ENCODE peak calls at places on chromosomes 13 and 19, in five cellular contexts. H is choroid plexus epithelial cell, V is GDM1, K is breast epithelium, B is HFFc6. E is an unnamed sample.

GRCh38 chr19:16113727-16114126 is 2.0 kb downstream of the RAB8A start:
- DNase-seq in B (no peak), V (no peak), H (no peak), K (no peak), E (no peak)

GRCh38 chr13:38662362-38662761 is 24.5 kb upstream of the FREM2 start:
- DNase-seq in V (no peak), K (no peak), B (no peak), H (peak), E (no peak)

GRCh38 chr13:36700170-36700569 is 26.4 kb downstream of the SERTM1 start:
- DNase-seq in K (no peak), H (no peak), V (no peak), B (no peak), E (no peak)

GRCh38 chr13:25237083-25237482 is 50.2 kb downstream of the MTMR6 start:
- DNase-seq in H (no peak), B (no peak), K (no peak), V (no peak), E (no peak)

GRCh38 chr13:26968431-26969335 is 202.9 kb downstream of the USP12 start:
- DNase-seq in K (no peak), H (no peak), V (no peak), B (no peak), E (no peak)

GRCh38 chr13:41428155-41428554 is 29.2 kb upstream of the RGCC start:
- DNase-seq in H (no peak), V (no peak), K (no peak), B (no peak), E (peak)

GRCh38 chr13:111510502-111511218 is 190.2 kb downstream of the TEX29 start:
- DNase-seq in V (no peak), K (no peak), B (no peak), H (no peak), E (no peak)

GRCh38 chr19:46428278-46429141 is at the start of gene PNMA8C:
- DNase-seq in V (peak), H (peak), B (peak), K (peak), E (peak)

GRCh38 chr13:40187324-40187795 is 479.1 kb downstream of the FOXO1 start:
- DNase-seq in V (no peak), H (no peak), K (no peak), B (no peak), E (peak)

GRCh38 chr13:31767175-31767900 is 28.0 kb downstream of the RXFP2 start:
- DNase-seq in K (peak), H (peak), B (peak), V (no peak), E (no peak)

GRCh38 chr19:11046608-11047354 is 42.5 kb upstream of the LDLR start:
- DNase-seq in B (no peak), K (no peak), H (no peak), V (no peak), E (no peak)

GRCh38 chr13:47822036-47822435 is 179.0 kb downstream of the SUCLA2 start:
- DNase-seq in K (no peak), H (no peak), V (no peak), B (no peak), E (no peak)

GRCh38 chr13:49497272-49497671 is 1.5 kb downstream of the PHF11 start:
- DNase-seq in H (no peak), K (peak), B (no peak), V (no peak), E (no peak)

GRCh38 chr19:47353307-47353712 is 4.2 kb downstream of the DHX34 start:
- DNase-seq in V (no peak), K (no peak), H (no peak), B (no peak), E (no peak)

GRCh38 chr19:46271488-46272197 is 25.2 kb upstream of the HIF3A start:
- DNase-seq in B (peak), H (peak), V (no peak), K (no peak), E (no peak)

GRCh38 chr13:51373451-51373850 is 34.0 kb downstream of the SERPINE3 start:
- DNase-seq in B (no peak), V (no peak), K (no peak), H (no peak), E (no peak)

GRCh38 chr19:4059931-4060620 is 6.6 kb downstream of the ZBTB7A start:
- DNase-seq in K (no peak), B (no peak), H (no peak), V (no peak), E (peak)

GRCh38 chr13:26255717-26256277 is 1.9 kb downstream of the CDK8 start:
- DNase-seq in H (peak), V (no peak), B (no peak), K (no peak), E (no peak)

GRCh38 chr13:54185785-54186184 is 1157.2 kb downstream of the OLFM4 start:
- DNase-seq in K (no peak), B (no peak), H (no peak), V (no peak), E (peak)

GRCh38 chr19:46622118-46622446 is 2.8 kb downstream of the PTGIR start:
- DNase-seq in K (no peak), B (no peak), H (no peak), V (no peak), E (no peak)

GRCh38 chr13:50376895-50377575 is 361.8 kb downstream of the KCNRG start:
- DNase-seq in V (no peak), B (no peak), K (no peak), H (no peak), E (peak)

GRCh38 chr13:112899618-112900600 is 69.1 kb upstream of the MCF2L start:
- DNase-seq in B (no peak), V (no peak), H (no peak), K (no peak), E (peak)

GRCh38 chr19:51417807-51418152 is 338 bp upstream of the SIGLEC10 start:
- DNase-seq in B (no peak), K (no peak), V (peak), H (no peak), E (no peak)

GRCh38 chr19:46716013-46716671 is 772 bp downstream of the PRKD2 start:
- DNase-seq in B (no peak), K (no peak), V (no peak), H (no peak), E (peak)

GRCh38 chr19:2720777-2721569 is at the start of gene DIRAS1:
- DNase-seq in V (no peak), H (no peak), B (no peak), K (no peak), E (peak)

GRCh38 chr13:103557878-103558277 is 491.7 kb upstream of the SLC10A2 start:
- DNase-seq in H (no peak), B (no peak), V (no peak), K (no peak), E (no peak)

GRCh38 chr19:3336680-3337523 is 29.5 kb upstream of the NFIC start:
- DNase-seq in V (no peak), K (peak), H (peak), B (no peak), E (no peak)

GRCh38 chr13:43364210-43365041 is 341.0 kb downstream of the DNAJC15 start:
- DNase-seq in K (no peak), H (peak), V (no peak), B (no peak), E (no peak)

GRCh38 chr19:4062576-4063368 is 3.9 kb downstream of the ZBTB7A start:
- DNase-seq in V (no peak), H (no peak), B (no peak), K (no peak), E (no peak)

GRCh38 chr19:19911150-19911549 is 10.4 kb downstream of the ZNF93 start:
- DNase-seq in H (peak), B (peak), V (no peak), K (no peak), E (no peak)

GRCh38 chr13:95604534-95604915 is 40.0 kb downstream of the DZIP1 start:
- DNase-seq in V (no peak), K (no peak), H (peak), B (no peak), E (no peak)

GRCh38 chr13:63542704-63543215 is 2127.1 kb upstream of the PCDH20 start:
- DNase-seq in V (no peak), B (no peak), K (no peak), H (no peak), E (no peak)

GRCh38 chr19:13849991-13850909 is 26.7 kb upstream of the NANOS3 start:
- DNase-seq in H (peak), K (peak), B (peak), V (peak), E (peak)

GRCh38 chr19:28021316-28022185 is 1191.4 kb downstream of the UQCRFS1 start:
- DNase-seq in K (no peak), H (no peak), B (no peak), V (no peak), E (no peak)

GRCh38 chr13:34967851-34968562 is 25.9 kb downstream of the NBEA start:
- DNase-seq in V (no peak), B (no peak), H (peak), K (no peak), E (no peak)

GRCh38 chr13:52851153-52851962 is 2.9 kb upstream of the PCDH8 start:
- DNase-seq in K (no peak), H (peak), V (no peak), B (no peak), E (peak)

GRCh38 chr19:17340302-17340870 is 3.0 kb downstream of the GTPBP3 start:
- DNase-seq in H (no peak), B (no peak), V (no peak), K (no peak), E (peak)

GRCh38 chr13:41720839-41721561 is 239.9 kb downstream of the VWA8 start:
- DNase-seq in B (no peak), V (no peak), H (no peak), K (no peak), E (no peak)

GRCh38 chr13:46728777-46729176 is 68.2 kb downstream of the ESD start:
- DNase-seq in B (no peak), K (no peak), H (peak), V (no peak), E (no peak)

GRCh38 chr19:2455481-2456300 is 1.1 kb downstream of the LMNB2 start:
- DNase-seq in V (no peak), K (no peak), H (peak), B (no peak), E (no peak)